ENCODE peak calls at places on chromosomes 7 and 10, in four cellular contexts. M is transverse colon, E is H1, Y is suprapubic skin. Z is an unnamed sample.

GRCh38 chr7:80659120-80660055 is 20.9 kb downstream of the CD36 start:
- DNase-seq in E (no peak), M (no peak), Y (no peak), Z (no peak)

GRCh38 chr7:7554647-7555575 is 11.8 kb upstream of the MIOS start:
- DNase-seq in M (no peak), Y (no peak), E (no peak), Z (no peak)

GRCh38 chr7:132495931-132496330 is 80.3 kb downstream of the PLXNA4 start:
- DNase-seq in E (no peak), Y (no peak), M (no peak), Z (no peak)

GRCh38 chr7:135147341-135147898 is 452 bp upstream of the TMEM140 start:
- DNase-seq in M (no peak), E (no peak), Y (no peak), Z (no peak)

GRCh38 chr10:99235872-99236626 is 397 bp upstream of the HPSE2 start:
- DNase-seq in E (no peak), Y (no peak), M (no peak), Z (no peak)

GRCh38 chr7:159130199-159130775 is 14.4 kb downstream of the VIPR2 start:
- DNase-seq in E (no peak), Y (no peak), M (no peak), Z (no peak)

GRCh38 chr7:73839743-73840714 is 2.3 kb downstream of the METTL27 start:
- DNase-seq in Y (no peak), M (no peak), E (no peak), Z (no peak)

GRCh38 chr10:128072941-128073615 is 53.1 kb downstream of the MKI67 start:
- DNase-seq in E (no peak), Y (peak; percentile 37), M (peak; percentile 4), Z (no peak)

GRCh38 chr10:78433722-78434535 is 400.3 kb downstream of the RPS24 start:
- DNase-seq in Y (no peak), E (no peak), M (no peak), Z (no peak)

GRCh38 chr10:132291826-132292225 is 15.9 kb downstream of the STK32C start:
- DNase-seq in Y (no peak), E (no peak), M (no peak), Z (no peak)

GRCh38 chr7:96314402-96315108 is 7.3 kb downstream of the SLC25A13 start:
- DNase-seq in Y (no peak), M (no peak), E (no peak), Z (no peak)

GRCh38 chr10:526651-527312 is 162.7 kb downstream of the DIP2C start:
- DNase-seq in M (no peak), Y (no peak), E (no peak), Z (no peak)

GRCh38 chr7:80478683-80479082 is 33.2 kb downstream of the GNAT3 start:
- DNase-seq in M (no peak), E (no peak), Y (no peak), Z (no peak)

GRCh38 chr7:100053201-100053600 is 3.6 kb downstream of the ZSCAN21 start:
- DNase-seq in M (peak; percentile 46), E (no peak), Y (no peak), Z (no peak)

DNA sequence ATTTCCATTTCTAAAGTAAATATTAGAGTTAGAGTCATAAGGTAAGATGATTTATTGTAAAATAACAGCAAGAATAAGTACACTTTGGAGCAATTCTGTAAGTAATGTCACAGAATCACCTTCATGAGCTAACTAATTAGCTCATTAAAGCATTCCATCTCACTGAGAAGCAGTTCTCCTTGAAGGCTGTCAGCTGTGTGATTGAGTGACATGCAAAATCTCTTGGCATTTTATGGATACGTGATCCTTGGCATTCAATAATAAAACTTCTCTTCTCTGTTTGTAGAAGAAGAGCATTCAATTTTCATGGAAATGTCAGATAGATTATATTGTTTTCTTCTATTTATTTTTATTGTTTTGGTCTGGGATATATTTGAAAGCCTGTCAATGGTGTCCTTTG is 1389.3 kb downstream of the GATA3 start:
- DNase-seq in Y (no peak), M (no peak), E (no peak), Z (no peak)
- H3K4me1 ChIP-seq in Y (no peaks in the 10 kb centered on the region), M (no peaks in the 10 kb centered on the region), E (no peaks in the 10 kb centered on the region), Z (no peaks in the 10 kb centered on the region)

GRCh38 chr10:52316500-52316899 is 2.4 kb downstream of the DKK1 start:
- DNase-seq in Y (no peak), E (no peak), M (no peak), Z (no peak)
- H3K4me3 ChIP-seq in Y (peak overlapping the region; percentile 52), E (no peak overlapping the region), M (no peak overlapping the region), Z (no peak overlapping the region)

GRCh38 chr7:75968012-75968411 is 26.4 kb downstream of the TMEM120A start:
- DNase-seq in E (no peak), M (no peak), Y (peak; percentile 65), Z (no peak)

GRCh38 chr7:75967573-75967997 is 26.8 kb downstream of the TMEM120A start:
- DNase-seq in E (no peak), Y (no peak), M (no peak), Z (no peak)

GRCh38 chr7:75965617-75966016 is 28.8 kb downstream of the TMEM120A start:
- DNase-seq in E (no peak), M (no peak), Y (peak; percentile 68), Z (no peak)

GRCh38 chr7:75967055-75967454 is 27.3 kb downstream of the TMEM120A start:
- DNase-seq in E (no peak), Y (no peak), M (no peak), Z (no peak)

DNA sequence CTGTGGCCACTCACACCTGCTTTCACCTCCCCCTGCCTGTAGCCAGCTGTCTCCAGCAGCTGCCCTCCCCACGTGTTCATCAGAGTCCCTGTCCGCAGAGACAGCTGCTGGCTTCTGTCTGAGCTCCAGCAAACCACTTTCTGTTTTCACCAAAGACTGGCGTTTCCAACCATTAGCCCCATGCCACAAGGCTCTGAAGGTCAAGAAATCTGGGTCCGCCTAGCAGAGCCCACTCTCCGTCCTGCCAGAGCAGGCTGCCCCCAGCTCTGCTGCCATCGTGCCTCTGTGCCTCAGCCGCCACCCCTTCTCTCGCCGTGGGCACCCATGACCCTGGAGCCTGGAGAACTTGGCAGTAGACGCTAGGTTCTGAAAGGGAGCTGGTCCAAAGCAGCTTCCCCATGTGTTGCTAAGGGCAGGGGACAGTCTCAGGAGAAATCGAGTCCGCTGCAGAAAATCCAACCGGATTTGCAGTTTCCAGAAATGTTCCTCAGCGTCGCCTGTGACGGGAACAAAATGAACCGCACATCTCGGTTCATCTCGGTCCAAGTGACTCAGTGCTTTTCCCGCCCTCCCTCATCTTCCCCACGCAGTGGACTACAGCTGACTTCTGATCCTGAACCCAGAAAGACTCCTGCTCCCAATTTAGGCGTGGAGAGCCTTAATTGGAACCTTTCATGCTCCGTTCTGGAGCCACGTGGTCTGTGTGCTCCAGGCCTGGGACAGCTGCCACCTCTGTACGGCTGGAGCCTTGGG is 28.0 kb downstream of the TMEM120A start:
- DNase-seq in Y (peak; percentile 80), M (no peak), E (no peak), Z (no peak)
- TF ChIP-seq POLR2A in Y (no peak), M (no peak), E (no peak), Z (no peak)

GRCh38 chr10:103787251-103787816 is 68.0 kb downstream of the SH3PXD2A start:
- DNase-seq in E (no peak), Y (no peak), M (no peak), Z (no peak)

GRCh38 chr10:103783686-103784085 is 71.7 kb downstream of the SH3PXD2A start:
- DNase-seq in M (no peak), E (no peak), Y (no peak), Z (no peak)

GRCh38 chr10:103784723-103785418 is 70.5 kb downstream of the SH3PXD2A start:
- DNase-seq in Y (no peak), M (peak; percentile 87), E (no peak), Z (no peak)

GRCh38 chr10:103784089-103784488 is 71.3 kb downstream of the SH3PXD2A start:
- DNase-seq in Y (no peak), E (no peak), M (no peak), Z (no peak)

DNA sequence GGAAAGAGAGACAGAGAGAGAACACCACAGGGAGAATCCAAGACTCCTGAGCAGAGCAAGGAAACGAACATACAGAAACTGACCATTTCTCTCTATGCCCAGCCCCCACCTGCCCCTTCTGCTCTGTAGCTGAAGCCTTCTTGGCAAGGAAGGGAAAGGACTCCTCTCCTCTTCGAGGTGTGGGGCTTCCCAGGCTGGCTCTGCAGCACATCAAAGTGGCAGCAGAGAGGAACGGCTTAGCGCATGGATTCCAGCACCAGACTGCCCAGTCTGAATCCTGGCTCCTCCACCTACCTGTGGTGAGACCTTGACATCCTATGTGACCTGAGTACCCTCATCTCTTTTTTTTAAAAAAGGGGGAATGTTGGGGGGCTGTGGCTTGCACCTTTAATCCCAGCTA is 69.4 kb downstream of the SH3PXD2A start:
- DNase-seq in Y (no peak), E (no peak), M (no peak), Z (no peak)
- H3K4me1 ChIP-seq in Y (peaks cover 87% of the 10 kb centered on the region), E (no peaks in the 10 kb centered on the region), M (peaks cover 67% of the 10 kb centered on the region), Z (peaks cover 68% of the 10 kb centered on the region)

GRCh38 chr7:128389085-128389814 is 20.5 kb downstream of the IMPDH1 start:
- DNase-seq in Y (no peak), M (no peak), E (no peak), Z (no peak)

GRCh38 chr7:128386415-128386925 is 23.3 kb downstream of the IMPDH1 start:
- DNase-seq in Y (no peak), M (no peak), E (no peak), Z (no peak)

GRCh38 chr7:128387216-128387615 is 22.6 kb downstream of the IMPDH1 start:
- DNase-seq in E (no peak), M (no peak), Y (no peak), Z (no peak)

GRCh38 chr7:128389815-128390329 is 19.9 kb downstream of the IMPDH1 start:
- DNase-seq in E (no peak), M (no peak), Y (no peak), Z (no peak)

DNA sequence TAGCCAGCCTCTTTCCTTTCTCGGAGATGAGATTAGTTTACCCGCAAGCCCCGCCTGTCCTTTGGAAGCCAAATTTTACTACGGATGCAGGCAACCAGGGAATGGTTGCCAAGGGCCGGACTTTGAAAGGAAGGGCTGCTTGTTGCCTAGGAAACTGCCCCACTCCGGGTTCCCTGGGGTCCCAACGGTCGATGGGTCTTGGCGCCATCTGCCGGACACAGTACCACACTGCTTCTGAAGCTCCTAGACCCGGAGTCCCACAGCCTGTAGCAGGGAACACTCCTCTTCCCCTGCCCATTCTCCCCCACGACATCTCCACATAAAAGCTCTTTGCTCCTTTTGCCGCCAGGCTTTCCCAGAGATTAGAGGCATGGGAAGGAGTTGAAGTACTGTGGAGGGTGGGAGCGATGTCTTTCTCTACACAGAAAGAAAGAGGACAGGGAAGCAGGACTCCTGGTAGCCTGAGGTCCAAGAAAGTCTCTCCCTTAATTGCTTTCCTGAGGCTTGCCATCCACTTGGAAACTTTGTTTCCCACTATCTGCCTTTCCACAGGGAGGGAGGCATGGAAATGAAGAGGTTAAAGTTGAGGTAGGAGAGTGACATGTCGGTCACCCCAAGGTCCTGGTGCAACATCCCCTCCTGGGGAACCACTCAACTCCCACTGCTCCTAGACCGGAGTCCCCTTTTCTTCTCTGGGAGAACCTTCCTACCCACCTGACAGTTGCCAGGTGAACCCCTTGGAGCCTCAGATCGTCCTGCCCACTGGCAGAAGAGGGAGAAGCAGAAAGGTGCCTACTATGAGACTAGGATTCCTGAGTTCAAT is 21.9 kb downstream of the IMPDH1 start:
- DNase-seq in E (peak; percentile 78), Y (peak; percentile 89), M (peak; percentile 75), Z (no peak)
- H3K4me3 ChIP-seq in E (no peak overlapping the region), Y (no peak overlapping the region), M (no peak overlapping the region), Z (no peak overlapping the region)

GRCh38 chr10:118500477-118501104 is 94.9 kb downstream of the PRLHR start:
- DNase-seq in E (no peak), Y (no peak), M (no peak), Z (no peak)
- TF ChIP-seq POLR2A in E (no peak), Y (no peak), M (no peak), Z (no peak)